ENCODE peak calls at places on chromosomes 3 and 15, in six cellular contexts. J is cardiac muscle cell; G is NCI-H524 treated with DMSO at 0.1 percent for 48 hours; P is posterior vena cava; Q is stimulated activated CD8-positive, alpha-beta memory T cell treated with anti-CD3 and anti-CD28 coated beads, Interleukin-15, amount 100 ng/mL, for 24 hours; K is left cardiac atrium. X is an unnamed sample.

GRCh38 chr3:142976621-142977398 is 13.3 kb upstream of the PAQR9 start:
- DNase-seq in Q (no peak), P (peak), K (peak), G (no peak), J (no peak), X (no peak)

GRCh38 chr3:5197022-5197421 is 9.5 kb downstream of the EDEM1 start:
- DNase-seq in G (no peak), K (no peak), J (no peak), P (no peak), Q (no peak), X (no peak)

GRCh38 chr3:5231067-5231466 is 43.6 kb downstream of the EDEM1 start:
- DNase-seq in J (no peak), G (peak), P (no peak), Q (no peak), K (no peak), X (no peak)

GRCh38 chr3:52238761-52239701 is at the start of gene TWF2:
- DNase-seq in J (peak), Q (peak), K (peak), P (peak), G (no peak), X (peak)

GRCh38 chr3:4508048-4508981 is 15.2 kb downstream of the ITPR1 start:
- DNase-seq in G (no peak), K (no peak), J (no peak), P (no peak), Q (no peak), X (no peak)

GRCh38 chr3:129413687-129414506 is 14.5 kb downstream of the EFCAB12 start:
- DNase-seq in K (no peak), P (no peak), J (no peak), G (no peak), Q (no peak), X (no peak)

GRCh38 chr3:172147113-172147818 is 107.9 kb downstream of the FNDC3B start:
- DNase-seq in Q (no peak), P (no peak), J (no peak), G (no peak), K (no peak), X (no peak)

GRCh38 chr3:191047930-191048329 is 151.1 kb upstream of the OSTN start:
- DNase-seq in G (no peak), Q (no peak), J (no peak), P (no peak), K (no peak), X (no peak)

GRCh38 chr15:89371145-89372044 is 36.8 kb upstream of the POLG start:
- DNase-seq in K (no peak), G (no peak), P (no peak), J (no peak), Q (no peak), X (no peak)